ENCODE peak calls at places on chromosomes 3 and 15, in five cellular contexts. W is prostate gland, U is endothelial cell, N is activated T-cell treated with anti-CD3 and anti-CD28 coated beads for 48 hours, I is NCI-H2171. H is an unnamed sample.
A peak's percentile ranks its signal among the peaks of the same experiment; 100 is the strongest.

GRCh38 chr3:140370686-140371085 is 307.2 kb upstream of the TRIM42 start:
- DNase-seq in N (no peak), U (no peak), I (no peak), W (no peak), H (no peak)

GRCh38 chr3:143171656-143172055 is 52.1 kb downstream of the CHST2 start:
- DNase-seq in W (no peak), N (no peak), I (no peak), U (no peak), H (no peak)

GRCh38 chr3:125394406-125394805 is 19.3 kb upstream of the ZNF148 start:
- DNase-seq in U (no peak), W (no peak), I (no peak), N (no peak), H (no peak)

GRCh38 chr3:48279926-48280325 is 39.0 kb downstream of the ZNF589 start:
- DNase-seq in U (no peak), I (no peak), W (no peak), N (no peak), H (no peak)

GRCh38 chr3:117526485-117527079 is 817.0 kb downstream of the TUSC7 start:
- DNase-seq in I (no peak), W (peak; percentile 5), N (no peak), U (peak; percentile 49), H (no peak)

GRCh38 chr3:52777959-52778805 is 783 bp downstream of the ITIH1 start:
- DNase-seq in I (no peak), N (no peak), U (no peak), W (no peak), H (no peak)

GRCh38 chr3:24318668-24319287 is 175.9 kb downstream of the THRB start:
- DNase-seq in U (no peak), I (no peak), N (no peak), W (no peak), H (no peak)

GRCh38 chr3:133821767-133822638 is 16.4 kb downstream of the SRPRB start:
- DNase-seq in N (no peak), U (no peak), W (no peak), I (no peak), H (no peak)

GRCh38 chr3:116190095-116190494 is 255.2 kb downstream of the LSAMP start:
- DNase-seq in N (no peak), U (no peak), I (no peak), W (no peak), H (no peak)

GRCh38 chr3:43142472-43142871 is 36.6 kb upstream of the POMGNT2 start:
- DNase-seq in U (no peak), W (no peak), I (no peak), N (no peak), H (no peak)

GRCh38 chr15:49741721-49742120 is 120.9 kb downstream of the DTWD1 start:
- DNase-seq in I (peak; percentile 56), U (no peak), N (no peak), W (no peak), H (no peak)